ENCODE peak calls at places on chromosomes 2 and 18, in seven cellular contexts. S is stimulated activated CD4-positive, alpha-beta T cell treated with anti-CD3 and anti-CD28 coated beads, TNF-alpha, amount 100 ng/mL, for 4 hours; F is stimulated activated CD8-positive, alpha-beta memory T cell treated with anti-CD3 and anti-CD28 coated beads, Interleukin-4, amount 100 ng/mL, for 24 hours; U is left ventricle myocardium superior; A is activated T-helper 9 cell treated with anti-CD3 and anti-CD28 coated beads, Interleukin-2, amount 50 U/mL, for 16 hours; L is astrocyte of the cerebellum; X is NCI-H1694 treated with DMSO at 0.1 percent for 48 hours. E is an unnamed sample.

GRCh38 chr2:112685167-112685884 is 35.5 kb upstream of the NT5DC4 start:
- DNase-seq in L (no peak), X (no peak), F (no peak), S (no peak), U (no peak), A (no peak), E (no peak)

GRCh38 chr2:37573406-37573805 is 98.0 kb downstream of the CDC42EP3 start:
- DNase-seq in X (no peak), F (no peak), U (no peak), L (no peak), S (no peak), A (no peak), E (no peak)

GRCh38 chr2:216071452-216071851 is 10.2 kb downstream of the PECR start:
- DNase-seq in A (no peak), U (no peak), X (no peak), S (no peak), F (no peak), L (no peak), E (no peak)

GRCh38 chr2:224570328-224570993 is 14.7 kb downstream of the CUL3 start:
- DNase-seq in S (no peak), L (no peak), A (no peak), F (no peak), X (peak; percentile 59), U (no peak), E (no peak)

GRCh38 chr2:240356700-240357640 is 78.5 kb upstream of the GPC1 start:
- DNase-seq in A (no peak), F (no peak), X (no peak), L (no peak), S (no peak), U (peak; percentile 16), E (no peak)

GRCh38 chr2:174076948-174077347 is 111.8 kb upstream of the SP3 start:
- DNase-seq in U (no peak), F (no peak), X (no peak), S (no peak), L (no peak), A (no peak), E (no peak)

GRCh38 chr18:75358928-75359327 is 68.6 kb downstream of the SMIM21 start:
- DNase-seq in X (no peak), F (no peak), S (no peak), U (no peak), A (no peak), L (no peak), E (no peak)

GRCh38 chr2:237026981-237027711 is 58.5 kb upstream of the COPS8 start:
- DNase-seq in U (peak; percentile 84), X (peak; percentile 59), A (no peak), S (peak; percentile 4), F (peak; percentile 4), L (peak; percentile 64), E (peak; percentile 25)

GRCh38 chr18:76524900-76525698 is 30.1 kb upstream of the ZNF516 start:
- DNase-seq in A (no peak), U (no peak), S (no peak), F (no peak), L (peak; percentile 54), X (no peak), E (no peak)

GRCh38 chr2:203446071-203446481 is 89.0 kb downstream of the RAPH1 start:
- DNase-seq in S (no peak), L (peak; percentile 40), U (no peak), F (no peak), A (no peak), X (no peak), E (no peak)

GRCh38 chr2:161104054-161104553 is 56.1 kb upstream of the TANK start:
- DNase-seq in F (no peak), A (no peak), U (no peak), L (no peak), S (no peak), X (peak; percentile 53), E (no peak)

GRCh38 chr18:46321954-46322353 is 217.8 kb downstream of the HAUS1 start:
- DNase-seq in S (no peak), F (no peak), X (no peak), A (no peak), U (no peak), L (no peak), E (no peak)

GRCh38 chr2:67938053-67938452 is 124.8 kb downstream of the C1D start:
- DNase-seq in A (no peak), X (no peak), L (no peak), F (no peak), U (no peak), S (no peak), E (no peak)

GRCh38 chr2:186675380-186675779 is 18.5 kb upstream of the FAM171B start:
- DNase-seq in S (no peak), F (no peak), U (no peak), X (no peak), A (no peak), L (no peak), E (no peak)

GRCh38 chr2:204604061-204604460 is 58.8 kb downstream of the PARD3B start:
- DNase-seq in F (no peak), A (no peak), S (no peak), U (no peak), L (peak; percentile 24), X (no peak), E (no peak)

GRCh38 chr2:131050896-131051295 is 42.4 kb downstream of the FAM168B start:
- DNase-seq in X (no peak), F (no peak), S (no peak), A (no peak), L (no peak), U (no peak), E (no peak)

E was measured in Panc1.